ENCODE peak calls at places on chromosomes 16 and 17, in four cellular contexts. V is suprapubic skin, F is breast epithelium, Q is adrenal gland. W is an unnamed sample. For H3K4me1, the result is how much of the 10 kb centered on the place peaks cover.

GRCh38 chr16:81181013-81181720 is 57.3 kb upstream of the BCO1 start:
- DNase-seq in V (peak), Q (peak), F (peak), W (peak)

GRCh38 chr17:76498886-76499667 is 2.1 kb downstream of the RHBDF2 start:
- DNase-seq in F (no peak), Q (no peak), V (no peak), W (peak)

GRCh38 chr16:24850289-24850931 is 4.6 kb downstream of the SLC5A11 start:
- DNase-seq in F (no peak), Q (no peak), V (no peak), W (no peak)

GRCh38 chr17:64328036-64328874 is 62.4 kb downstream of the PECAM1 start:
- DNase-seq in Q (no peak), F (no peak), V (no peak), W (no peak)

GRCh38 chr17:5555254-5555653 is 29.1 kb downstream of the NLRP1 start:
- DNase-seq in F (no peak), V (peak), Q (no peak), W (no peak)

GRCh38 chr17:62781826-62782225 is 26.3 kb downstream of the MARCHF10 start:
- DNase-seq in F (no peak), V (no peak), Q (no peak), W (no peak)

GRCh38 chr17:13970531-13970930 is 98.8 kb upstream of the COX10 start:
- DNase-seq in Q (no peak), V (no peak), F (no peak), W (no peak)

GRCh38 chr16:28964527-28964926 is 10.1 kb upstream of the SPNS1 start:
- DNase-seq in F (no peak), V (no peak), Q (no peak), W (no peak)

GRCh38 chr16:18933501-18933900 is 7.3 kb upstream of the SMG1 start:
- DNase-seq in V (no peak), F (no peak), Q (no peak), W (no peak)

GRCh38 chr17:17004251-17004996 is 32.5 kb upstream of the TNFRSF13B start:
- DNase-seq in Q (no peak), V (peak), F (no peak), W (no peak)

GRCh38 chr17:17001076-17001777 is 29.3 kb upstream of the TNFRSF13B start:
- DNase-seq in F (no peak), V (no peak), Q (no peak), W (no peak)

GRCh38 chr17:16999931-17000625 is 28.2 kb upstream of the TNFRSF13B start:
- DNase-seq in V (no peak), Q (no peak), F (no peak), W (no peak)

GRCh38 chr17:16997514-16998429 is 25.9 kb upstream of the TNFRSF13B start:
- DNase-seq in Q (no peak), V (no peak), F (no peak), W (no peak)

GRCh38 chr17:17001874-17002520 is 30.1 kb upstream of the TNFRSF13B start:
- DNase-seq in V (peak), Q (peak), F (peak), W (peak)
- TF ChIP-seq CTCF in V (peak), Q (peak), F (peak), W (peak)

DNA sequence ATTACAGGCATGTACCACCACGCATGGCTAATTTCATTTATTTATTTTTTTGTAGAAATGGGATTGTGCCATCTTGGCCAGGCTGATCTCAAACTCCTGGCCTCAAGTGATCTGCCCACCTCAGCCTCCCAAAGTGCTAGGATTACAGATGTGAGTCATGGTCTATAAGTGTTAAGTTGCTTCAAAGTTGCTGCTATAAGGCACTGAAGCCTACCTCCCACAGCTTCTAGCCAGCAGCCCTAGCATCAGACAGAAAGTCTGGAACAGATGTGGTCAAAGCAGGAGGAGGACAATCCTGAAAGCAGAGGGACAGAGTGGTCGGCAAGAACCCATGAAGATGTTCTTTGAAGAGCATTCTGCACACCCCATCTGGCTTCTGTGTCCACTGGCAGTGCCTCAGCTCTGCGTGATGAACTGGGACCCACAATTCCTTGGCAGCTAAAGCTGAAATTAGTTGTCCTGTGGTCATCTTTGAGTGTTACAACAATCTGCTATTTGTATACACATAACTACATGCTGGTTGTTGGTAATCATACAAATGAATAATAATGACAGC is 11.2 kb downstream of the MAP3K14 start:
- DNase-seq in V (no peak), Q (no peak), F (no peak), W (no peak)
- H3K4me1 ChIP-seq in V (half or more), Q (half or more), F (under half), W (half or more)

GRCh38 chr16:70687172-70687531 is 1.3 kb upstream of the MTSS2 start:
- DNase-seq in Q (no peak), V (no peak), F (no peak), W (peak)

GRCh38 chr16:70685061-70685937 is 554 bp downstream of the MTSS2 start:
- DNase-seq in V (no peak), F (no peak), Q (no peak), W (peak)

GRCh38 chr16:70686376-70687171 is 721 bp upstream of the MTSS2 start:
- DNase-seq in V (no peak), F (no peak), Q (no peak), W (no peak)

GRCh38 chr16:70684146-70685060 is 1.4 kb downstream of the MTSS2 start:
- DNase-seq in Q (no peak), F (no peak), V (no peak), W (no peak)

DNA sequence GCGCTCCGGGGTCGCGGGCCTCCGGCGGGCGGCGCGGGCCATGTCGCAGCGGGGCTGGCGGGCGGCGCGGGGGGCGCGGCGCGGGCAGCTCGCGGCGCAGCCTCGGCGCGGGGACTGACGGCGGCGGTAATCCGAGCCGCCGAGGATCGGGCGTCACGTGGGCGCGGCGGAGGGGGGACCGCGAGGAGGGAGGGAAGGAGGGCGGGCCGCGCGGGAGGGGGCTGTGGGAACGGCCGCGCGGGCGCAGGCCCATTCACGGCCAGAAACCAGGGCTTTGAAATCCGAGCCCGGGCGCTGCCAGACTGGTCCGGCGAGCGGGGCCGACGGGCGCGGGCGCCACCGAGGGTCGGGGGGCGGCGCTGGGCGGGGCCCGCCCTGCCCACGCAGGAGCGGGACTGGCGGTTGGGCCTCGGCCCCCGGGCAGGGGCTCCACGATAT is at the start of gene MTSS2:
- DNase-seq in V (no peak), F (peak), Q (peak), W (peak)
- TF ChIP-seq POLR2A in V (peak), F (no peak), Q (peak), W (peak)

GRCh38 chr17:40491486-40491885 is 9.9 kb downstream of the TNS4 start:
- DNase-seq in Q (no peak), F (peak), V (no peak), W (no peak)

GRCh38 chr17:40493697-40494096 is 7.7 kb downstream of the TNS4 start:
- DNase-seq in V (no peak), Q (no peak), F (peak), W (no peak)

GRCh38 chr17:40487371-40488020 is 13.9 kb downstream of the TNS4 start:
- DNase-seq in Q (no peak), F (no peak), V (no peak), W (peak)

GRCh38 chr17:40490289-40490853 is 11.1 kb downstream of the TNS4 start:
- DNase-seq in V (peak), F (peak), Q (no peak), W (peak)

GRCh38 chr17:40490982-40491381 is 10.4 kb downstream of the TNS4 start:
- DNase-seq in Q (no peak), V (no peak), F (no peak), W (no peak)
- TF ChIP-seq CTCF in Q (no peak), V (no peak), F (no peak), W (no peak)

GRCh38 chr17:46180895-46181279 is 12.3 kb downstream of the KANSL1 start:
- DNase-seq in V (no peak), Q (no peak), F (no peak), W (no peak)

GRCh38 chr17:46184696-46185095 is 8.5 kb downstream of the KANSL1 start:
- DNase-seq in V (no peak), Q (no peak), F (no peak), W (no peak)

GRCh38 chr17:46181940-46182339 is 11.3 kb downstream of the KANSL1 start:
- DNase-seq in V (no peak), Q (no peak), F (no peak), W (no peak)

GRCh38 chr17:46179375-46179999 is 13.7 kb downstream of the KANSL1 start:
- DNase-seq in Q (no peak), F (no peak), V (no peak), W (no peak)

GRCh38 chr17:46182961-46183360 is 10.3 kb downstream of the KANSL1 start:
- DNase-seq in Q (no peak), F (no peak), V (no peak), W (no peak)
- H3K4me1 ChIP-seq in Q (half or more), F (under half), V (half or more), W (half or more)

DNA sequence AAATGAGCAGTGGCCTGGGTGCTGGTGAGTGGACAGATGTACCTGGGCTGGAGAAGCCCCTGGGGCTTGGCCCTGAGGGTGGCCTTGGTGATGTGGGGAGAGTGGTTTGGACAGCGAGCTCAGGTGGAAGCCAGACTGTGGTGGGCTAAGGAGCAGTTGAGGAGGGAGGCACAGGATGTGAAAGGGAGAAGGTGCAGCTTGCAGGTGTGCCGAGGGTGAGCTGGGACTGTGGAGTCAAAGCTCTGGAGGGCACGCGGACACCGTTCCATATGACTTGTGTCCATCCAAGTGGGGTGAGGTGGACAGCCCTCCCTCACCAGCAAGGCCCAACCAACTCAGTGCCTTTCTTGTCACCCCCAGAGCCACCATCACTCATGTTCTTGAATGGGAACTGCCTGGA is 170.8 kb upstream of the ZNF267 start:
- DNase-seq in Q (no peak), F (no peak), V (no peak), W (no peak)
- TF ChIP-seq POLR2A in Q (no peak), F (no peak), V (no peak), W (no peak)

GRCh38 chr17:66441012-66441703 is 138.7 kb downstream of the PRKCA start:
- DNase-seq in V (no peak), Q (no peak), F (no peak), W (no peak)

GRCh38 chr17:66443601-66444000 is 141.2 kb downstream of the PRKCA start:
- DNase-seq in V (no peak), Q (no peak), F (peak), W (no peak)

GRCh38 chr17:66445229-66445628 is 142.8 kb downstream of the PRKCA start:
- DNase-seq in F (no peak), Q (no peak), V (no peak), W (no peak)

GRCh38 chr17:66446419-66446818 is 144.0 kb downstream of the PRKCA start:
- DNase-seq in F (no peak), V (no peak), Q (no peak), W (no peak)

DNA sequence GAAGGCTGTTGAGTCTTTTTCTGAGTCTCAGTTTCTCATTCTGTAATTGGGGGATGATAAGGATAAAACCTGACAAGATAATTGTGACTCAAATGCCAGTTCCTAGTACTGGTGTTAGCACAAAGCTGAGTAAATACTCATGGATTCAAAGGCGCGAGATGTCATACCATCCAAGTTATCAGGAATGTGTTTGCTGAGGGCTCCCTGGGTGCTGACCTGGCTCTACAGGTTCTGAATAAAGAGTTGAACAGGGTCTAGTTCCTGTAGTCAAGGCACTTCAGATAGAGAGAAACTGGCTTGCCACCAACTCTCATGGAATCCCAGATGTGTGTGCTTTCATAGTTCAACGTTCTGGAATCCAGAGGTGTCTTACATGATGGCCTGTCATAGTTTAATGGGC is 141.6 kb downstream of the PRKCA start:
- DNase-seq in V (no peak), Q (no peak), F (no peak), W (no peak)
- TF ChIP-seq CTCF in V (no peak), Q (no peak), F (no peak), W (no peak)

W was measured in gastrocnemius medialis.